ENCODE peak calls at places on chromosomes 12 and 14, in six cellular contexts. R, P, W, N, U and Z are unnamed samples.

GRCh38 chr12:4526923-4527546 is 11.7 kb upstream of the RAD51AP1 start:
- DNase-seq in W (no peak), N (peak; percentile 1), R (no peak), U (no peak), P (no peak), Z (no peak)

GRCh38 chr12:102824218-102824835 is 92.7 kb downstream of the PAH start:
- DNase-seq in P (peak; percentile 68), R (peak; percentile 94), N (no peak), W (no peak), U (no peak), Z (peak; percentile 71)

GRCh38 chr12:83106873-83107272 is 420.2 kb downstream of the TMTC2 start:
- DNase-seq in R (no peak), N (no peak), W (no peak), P (no peak), U (no peak), Z (no peak)

GRCh38 chr12:85283560-85283959 is 3.5 kb downstream of the ALX1 start:
- DNase-seq in P (no peak), U (no peak), N (no peak), W (no peak), R (no peak), Z (no peak)

GRCh38 chr12:100401660-100402059 is 44.8 kb downstream of the SLC17A8 start:
- DNase-seq in R (no peak), U (no peak), W (no peak), N (peak; percentile 69), P (no peak), Z (no peak)

GRCh38 chr14:89493877-89494634 is 77.0 kb upstream of the FOXN3 start:
- DNase-seq in W (no peak), R (peak; percentile 32), N (peak; percentile 43), P (no peak), U (no peak), Z (no peak)

GRCh38 chr12:71955946-71956345 is 17.3 kb downstream of the TPH2 start:
- DNase-seq in R (no peak), N (peak; percentile 57), U (no peak), P (no peak), W (no peak), Z (no peak)

GRCh38 chr12:57522887-57523705 is 472 bp downstream of the MBD6 start:
- DNase-seq in P (peak; percentile 31), R (no peak), U (peak; percentile 82), W (no peak), N (peak; percentile 41), Z (peak; percentile 37)

GRCh38 chr12:32533971-32534590 is 134.7 kb downstream of the FGD4 start:
- DNase-seq in U (peak; percentile 90), N (peak; percentile 97), R (peak; percentile 24), P (no peak), W (no peak), Z (peak; percentile 27)

GRCh38 chr14:80095623-80096022 is 115.7 kb downstream of the DIO2 start:
- DNase-seq in P (no peak), N (peak; percentile 95), W (no peak), R (no peak), U (no peak), Z (no peak)

GRCh38 chr12:15757553-15758255 is 31.5 kb downstream of the EPS8 start:
- DNase-seq in W (no peak), P (no peak), N (peak; percentile 90), R (no peak), U (peak; percentile 68), Z (no peak)

GRCh38 chr12:104105461-104105860 is 32.5 kb downstream of the NFYB start:
- DNase-seq in N (peak; percentile 14), W (no peak), U (no peak), P (no peak), R (no peak), Z (no peak)

GRCh38 chr14:43900173-43900655 is 606.9 kb downstream of the FSCB start:
- DNase-seq in U (no peak), R (no peak), W (no peak), P (no peak), N (no peak), Z (no peak)

GRCh38 chr14:43898709-43899108 is 608.4 kb downstream of the FSCB start:
- DNase-seq in P (no peak), U (no peak), W (no peak), R (no peak), N (no peak), Z (no peak)

GRCh38 chr14:43896044-43896443 is 611.0 kb downstream of the FSCB start:
- DNase-seq in U (no peak), W (no peak), R (no peak), P (no peak), N (no peak), Z (no peak)

GRCh38 chr14:43894534-43894933 is 612.5 kb downstream of the FSCB start:
- DNase-seq in P (no peak), W (no peak), R (peak; percentile 71), N (no peak), U (no peak), Z (no peak)
- TF ChIP-seq CTCF in P (peak; percentile 68), W (no peak), R (peak; percentile 77), N (peak; percentile 17), U (no peak), Z (peak; percentile 50)

GRCh38 chr14:105013150-105013787 is 7.6 kb downstream of the CDCA4 start:
- DNase-seq in W (no peak), N (no peak), U (no peak), R (no peak), P (no peak), Z (no peak)
- TF ChIP-seq CTCF in W (no peak), N (no peak), U (no peak), R (no peak), P (no peak), Z (no peak)

GRCh38 chr12:95003213-95003920 is at the start of gene NDUFA12:
- DNase-seq in R (peak; percentile 96), U (peak; percentile 96), N (peak; percentile 92), P (peak; percentile 89), W (peak; percentile 89), Z (peak; percentile 92)
- TF ChIP-seq CTCF in R (no peak), U (no peak), N (no peak), P (no peak), W (no peak), Z (no peak)

GRCh38 chr12:132190012-132190755 is 45.9 kb downstream of the NOC4L start:
- DNase-seq in P (peak; percentile 21), N (no peak), W (no peak), U (no peak), R (peak; percentile 67), Z (no peak)

GRCh38 chr12:132187646-132188450 is 43.6 kb downstream of the NOC4L start:
- DNase-seq in N (no peak), P (no peak), W (no peak), U (no peak), R (no peak), Z (no peak)

GRCh38 chr12:132188451-132189298 is 44.4 kb downstream of the NOC4L start:
- DNase-seq in W (no peak), P (no peak), U (no peak), R (no peak), N (no peak), Z (no peak)

GRCh38 chr12:132190834-132191500 is 46.7 kb downstream of the NOC4L start:
- DNase-seq in R (no peak), P (no peak), W (no peak), U (no peak), N (no peak), Z (no peak)

GRCh38 chr12:132189378-132190011 is 45.2 kb downstream of the NOC4L start:
- DNase-seq in W (peak; percentile 83), N (peak; percentile 73), P (peak; percentile 62), U (peak; percentile 95), R (peak; percentile 86), Z (peak; percentile 62)
- TF ChIP-seq CTCF in W (no peak), N (no peak), P (no peak), U (no peak), R (no peak), Z (no peak)

DNA sequence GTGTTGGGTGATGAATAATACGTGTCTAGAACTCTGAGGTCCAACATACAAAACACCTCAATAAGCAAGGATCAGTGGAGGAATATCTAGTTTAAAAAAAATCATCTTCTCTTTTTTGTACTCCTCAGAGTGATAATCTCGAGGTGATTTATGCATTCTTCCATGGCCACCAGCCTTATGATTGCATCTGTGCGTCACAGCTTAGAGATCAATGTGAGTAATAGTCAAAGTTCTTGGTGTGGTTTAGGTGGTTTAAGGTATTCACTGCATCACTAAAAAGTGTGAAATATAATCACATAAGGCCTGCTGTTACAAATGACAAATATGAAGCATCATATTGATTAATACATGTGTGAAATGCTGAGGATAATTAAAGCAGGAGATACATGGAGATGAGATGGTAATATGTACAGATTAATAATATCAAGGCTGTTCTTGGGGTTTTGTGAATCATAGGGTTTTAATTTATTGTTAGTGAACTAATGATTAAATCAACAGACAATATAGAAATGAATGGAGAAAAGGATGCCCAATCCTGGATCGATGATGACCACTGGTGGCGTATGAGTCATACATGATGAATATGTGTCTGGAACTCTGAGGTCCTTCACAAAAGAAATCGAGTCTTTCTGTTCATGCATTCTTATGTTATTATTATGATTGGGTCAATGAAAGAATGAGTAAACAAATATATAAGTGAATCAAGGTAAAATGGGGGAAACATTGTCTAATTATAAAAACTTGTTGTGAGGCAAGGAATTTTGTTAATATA is 68.8 kb upstream of the RTL1 start:
- DNase-seq in U (no peak), P (no peak), W (no peak), R (no peak), N (peak; percentile 81), Z (no peak)
- TF ChIP-seq CTCF in U (no peak), P (no peak), W (no peak), R (no peak), N (no peak), Z (no peak)

DNA sequence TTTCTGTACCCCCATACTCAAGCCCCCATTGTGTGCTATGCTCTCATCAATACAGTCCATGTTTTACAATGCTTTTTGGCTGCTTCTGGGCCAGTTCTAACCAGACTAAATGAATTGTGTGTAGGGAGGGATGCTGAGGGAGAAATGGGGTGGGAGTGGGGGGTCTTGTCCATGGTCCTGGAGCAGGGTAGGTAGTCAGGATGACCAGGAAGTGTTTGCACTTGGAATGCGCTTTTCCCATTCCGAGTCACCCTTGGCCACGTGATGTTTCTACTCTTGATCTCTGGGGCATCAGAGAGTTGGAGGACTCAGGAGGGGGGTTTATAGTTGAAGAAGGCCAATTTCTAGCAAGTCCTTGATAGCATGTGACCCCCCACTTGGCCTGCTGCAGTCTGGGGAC is 1.2 kb upstream of the SMIM41 start:
- DNase-seq in W (no peak), P (no peak), R (no peak), U (no peak), N (no peak), Z (no peak)
- TF ChIP-seq CTCF in W (no peak), P (no peak), R (no peak), U (no peak), N (no peak), Z (no peak)

GRCh38 chr12:6620137-6620884 is 13.1 kb upstream of the CHD4 start:
- DNase-seq in P (peak; percentile 53), R (peak; percentile 92), U (no peak), N (peak; percentile 21), W (no peak), Z (peak; percentile 85)
- TF ChIP-seq CTCF in P (peak; percentile 74), R (peak; percentile 70), U (peak; percentile 52), N (peak; percentile 36), W (peak; percentile 66), Z (peak; percentile 96)

GRCh38 chr12:65962921-65963883 is 138.9 kb downstream of the HMGA2 start:
- DNase-seq in W (peak; percentile 21), N (peak; percentile 80), U (no peak), P (peak; percentile 38), R (peak; percentile 45), Z (no peak)
- TF ChIP-seq CTCF in W (no peak), N (peak; percentile 22), U (no peak), P (peak; percentile 27), R (peak; percentile 48), Z (peak; percentile 38)

GRCh38 chr14:44657688-44658388 is 150.8 kb upstream of the FSCB start:
- DNase-seq in W (no peak), P (no peak), R (peak; percentile 55), N (peak; percentile 3), U (no peak), Z (no peak)
- TF ChIP-seq CTCF in W (no peak), P (peak; percentile 59), R (peak; percentile 68), N (peak; percentile 29), U (no peak), Z (peak; percentile 61)